ENCODE peak calls at places on chromosome 3, in five cellular contexts. D is thoracic aorta; W is T-helper 1 cell; P is activated CD8-positive, alpha-beta memory T cell treated with anti-CD3 and anti-CD28 coated beads, Interleukin-2, amount 50 U/mL, for 48 hours; M is GM04504. Z is an unnamed sample.

GRCh38 chr3:148911597-148911996 is 46.5 kb downstream of the CPA3 start:
- DNase-seq in P (no peak), D (no peak), W (no peak), M (no peak), Z (no peak)

GRCh38 chr3:60047426-60048200 is 997.8 kb upstream of the CFAP20DC start:
- DNase-seq in M (no peak), P (no peak), W (no peak), D (no peak), Z (no peak)

GRCh38 chr3:11727207-11727606 is 83.5 kb upstream of the VGLL4 start:
- DNase-seq in P (no peak), W (no peak), D (no peak), M (no peak), Z (no peak)

GRCh38 chr3:23203651-23204111 is 554 bp downstream of the UBE2E2 start:
- DNase-seq in P (peak; percentile 56), M (no peak), D (no peak), W (no peak), Z (peak; percentile 24)

GRCh38 chr3:184808021-184808420 is 3.9 kb upstream of the VPS8 start:
- DNase-seq in P (no peak), W (no peak), D (no peak), M (no peak), Z (no peak)

GRCh38 chr3:49238274-49239127 is 38.5 kb downstream of the C3orf62 start:
- DNase-seq in M (no peak), W (no peak), P (no peak), D (no peak), Z (peak; percentile 97)

GRCh38 chr3:120793601-120794000 is 51.1 kb downstream of the GTF2E1 start:
- DNase-seq in W (no peak), M (no peak), D (no peak), P (no peak), Z (peak; percentile 18)

GRCh38 chr3:132417695-132418520 is 606 bp downstream of the DNAJC13 start:
- DNase-seq in P (no peak), M (no peak), D (peak; percentile 13), W (peak; percentile 16), Z (peak; percentile 78)

GRCh38 chr3:170835346-170835745 is 34.6 kb downstream of the RPL22L1 start:
- DNase-seq in P (no peak), W (no peak), D (no peak), M (no peak), Z (peak; percentile 51)

Z was measured in fibroblast of villous mesenchyme.